ENCODE peak calls at places on chromosomes 2 and 18, in seven cellular contexts. I, P, N, K, Q, S and J are unnamed samples.

GRCh38 chr18:27985800-27986199 is 191.1 kb downstream of the CDH2 start:
- DNase-seq in I (no peak), P (no peak), N (no peak), K (no peak), Q (no peak), S (no peak), J (no peak)

GRCh38 chr18:13279181-13280065 is 60.9 kb downstream of the LDLRAD4 start:
- DNase-seq in I (no peak), P (no peak), N (no peak), K (no peak), Q (no peak), S (no peak), J (no peak)

GRCh38 chr18:53843113-53843512 is 381.4 kb downstream of the MBD2 start:
- DNase-seq in I (no peak), P (no peak), N (no peak), K (no peak), Q (peak), S (no peak), J (peak)

GRCh38 chr2:50401772-50402653 is 629.9 kb downstream of the NRXN1 start:
- DNase-seq in I (no peak), P (peak), N (no peak), K (peak), Q (peak), S (peak), J (peak)

GRCh38 chr2:106065268-106065982 is 128.7 kb downstream of the UXS1 start:
- DNase-seq in I (no peak), P (no peak), N (no peak), K (peak), Q (no peak), S (no peak), J (no peak)

GRCh38 chr2:105460048-105460732 is 61.3 kb upstream of the FHL2 start:
- DNase-seq in I (no peak), P (no peak), N (no peak), K (peak), Q (no peak), S (no peak), J (no peak)

GRCh38 chr2:240932724-240933047 is 26.6 kb downstream of the CROCC2 start:
- DNase-seq in I (no peak), P (no peak), N (no peak), K (no peak), Q (no peak), S (no peak), J (no peak)

GRCh38 chr2:206163251-206163880 is 3.7 kb downstream of the EEF1B2 start:
- DNase-seq in I (no peak), P (no peak), N (no peak), K (no peak), Q (peak), S (no peak), J (no peak)

GRCh38 chr2:172906401-172906811 is 169.2 kb upstream of the MAP3K20 start:
- DNase-seq in I (no peak), P (no peak), N (no peak), K (no peak), Q (no peak), S (no peak), J (no peak)

GRCh38 chr18:48673456-48674197 is 134.8 kb downstream of the CTIF start:
- DNase-seq in I (no peak), P (peak), N (no peak), K (no peak), Q (no peak), S (no peak), J (peak)

GRCh38 chr2:72673279-72673678 is 152.6 kb downstream of the EXOC6B start:
- DNase-seq in I (no peak), P (peak), N (no peak), K (no peak), Q (no peak), S (peak), J (no peak)

GRCh38 chr2:232748038-232748437 is 28.3 kb downstream of the KCNJ13 start:
- DNase-seq in I (no peak), P (no peak), N (no peak), K (no peak), Q (no peak), S (no peak), J (no peak)

GRCh38 chr2:62306751-62307468 is 111.0 kb downstream of the B3GNT2 start:
- DNase-seq in I (peak), P (peak), N (no peak), K (peak), Q (no peak), S (no peak), J (no peak)

GRCh38 chr2:98454073-98454472 is 9.4 kb downstream of the INPP4A start:
- DNase-seq in I (no peak), P (no peak), N (no peak), K (no peak), Q (no peak), S (no peak), J (peak)

GRCh38 chr2:104938226-104938941 is 84.5 kb downstream of the POU3F3 start:
- DNase-seq in I (no peak), P (no peak), N (no peak), K (no peak), Q (no peak), S (peak), J (no peak)

GRCh38 chr2:29766191-29766590 is 155.2 kb downstream of the ALK start:
- DNase-seq in I (no peak), P (peak), N (no peak), K (peak), Q (peak), S (no peak), J (peak)

GRCh38 chr2:161981679-161982300 is 92.2 kb downstream of the DPP4 start:
- DNase-seq in I (no peak), P (no peak), N (no peak), K (no peak), Q (no peak), S (no peak), J (no peak)

GRCh38 chr2:99949530-99949929 is 192.9 kb downstream of the AFF3 start:
- DNase-seq in I (no peak), P (no peak), N (no peak), K (no peak), Q (no peak), S (no peak), J (no peak)

GRCh38 chr2:157336137-157336721 is 10.6 kb upstream of the ERMN start:
- DNase-seq in I (peak), P (peak), N (no peak), K (peak), Q (peak), S (peak), J (no peak)

GRCh38 chr18:23131693-23132319 is 3.5 kb upstream of the CABLES1 start:
- DNase-seq in I (peak), P (peak), N (peak), K (peak), Q (peak), S (peak), J (peak)

GRCh38 chr18:61720496-61720895 is 172.3 kb downstream of the RNF152 start:
- DNase-seq in I (no peak), P (no peak), N (no peak), K (no peak), Q (no peak), S (no peak), J (no peak)

GRCh38 chr2:240369725-240370585 is 65.5 kb upstream of the GPC1 start:
- DNase-seq in I (no peak), P (peak), N (no peak), K (peak), Q (peak), S (peak), J (peak)

GRCh38 chr2:47437287-47437686 is 34.3 kb downstream of the MSH2 start:
- DNase-seq in I (no peak), P (peak), N (no peak), K (peak), Q (peak), S (peak), J (peak)

GRCh38 chr18:62572456-62572855 is 49.6 kb downstream of the ZCCHC2 start:
- DNase-seq in I (no peak), P (no peak), N (no peak), K (no peak), Q (no peak), S (no peak), J (no peak)

GRCh38 chr2:15943914-15944313 is 3.6 kb downstream of the MYCN start:
- DNase-seq in I (no peak), P (peak), N (no peak), K (no peak), Q (no peak), S (no peak), J (no peak)

GRCh38 chr2:241008711-241009121 is 10.3 kb downstream of the SNED1 start:
- DNase-seq in I (no peak), P (no peak), N (no peak), K (no peak), Q (no peak), S (no peak), J (no peak)

GRCh38 chr18:3703732-3704176 is 253.8 kb downstream of the TGIF1 start:
- DNase-seq in I (no peak), P (peak), N (no peak), K (peak), Q (peak), S (no peak), J (peak)

GRCh38 chr2:15772196-15772595 is 168.2 kb upstream of the MYCN start:
- DNase-seq in I (no peak), P (no peak), N (no peak), K (no peak), Q (no peak), S (no peak), J (no peak)

GRCh38 chr2:239075918-239076727 is 228.2 kb downstream of the TWIST2 start:
- DNase-seq in I (no peak), P (no peak), N (no peak), K (no peak), Q (no peak), S (no peak), J (no peak)

GRCh38 chr2:226575928-226576327 is 223.7 kb downstream of the IRS1 start:
- DNase-seq in I (no peak), P (no peak), N (no peak), K (no peak), Q (no peak), S (no peak), J (no peak)

GRCh38 chr2:133633851-133634250 is 65.6 kb upstream of the NCKAP5 start:
- DNase-seq in I (no peak), P (peak), N (no peak), K (no peak), Q (peak), S (peak), J (peak)

GRCh38 chr2:174573621-174574081 is 24.0 kb downstream of the WIPF1 start:
- DNase-seq in I (no peak), P (no peak), N (no peak), K (no peak), Q (no peak), S (no peak), J (no peak)

GRCh38 chr2:192190474-192190873 is 4.3 kb downstream of the TMEFF2 start:
- DNase-seq in I (no peak), P (peak), N (no peak), K (peak), Q (peak), S (peak), J (peak)

GRCh38 chr2:95056044-95056443 is 30.5 kb downstream of the MAL start:
- DNase-seq in I (no peak), P (no peak), N (no peak), K (no peak), Q (no peak), S (no peak), J (no peak)

GRCh38 chr18:10140928-10141327 is 227.1 kb downstream of the VAPA start:
- DNase-seq in I (no peak), P (peak), N (no peak), K (peak), Q (peak), S (no peak), J (peak)

GRCh38 chr2:238864207-238865014 is 16.5 kb downstream of the TWIST2 start:
- DNase-seq in I (no peak), P (peak), N (no peak), K (peak), Q (peak), S (peak), J (peak)

GRCh38 chr18:79819951-79820351 is 22.2 kb downstream of the KCNG2 start:
- DNase-seq in I (no peak), P (no peak), N (no peak), K (no peak), Q (no peak), S (no peak), J (no peak)